ENCODE peak calls at places on chromosomes 3 and 15, in five cellular contexts. Y, D, Q, K and L are unnamed samples.

GRCh38 chr3:24678441-24678865 is 183.8 kb upstream of the THRB start:
- DNase-seq in K (no peak), D (peak; percentile 95), Q (peak; percentile 28), Y (no peak), L (no peak)

GRCh38 chr3:67415504-67415903 is 238.9 kb downstream of the SUCLG2 start:
- DNase-seq in K (no peak), D (no peak), Y (no peak), Q (no peak), L (no peak)

GRCh38 chr3:119649764-119650163 is 10.6 kb downstream of the POPDC2 start:
- DNase-seq in Q (no peak), D (no peak), Y (no peak), K (no peak), L (no peak)

GRCh38 chr3:21944251-21944650 is 193.2 kb upstream of the ZNF385D start:
- DNase-seq in K (no peak), Q (no peak), Y (no peak), D (peak; percentile 27), L (no peak)

GRCh38 chr3:149506540-149506939 is 32.0 kb downstream of the TM4SF4 start:
- DNase-seq in Y (no peak), Q (peak; percentile 40), D (peak; percentile 29), K (no peak), L (no peak)

GRCh38 chr15:39851505-39852082 is 68.5 kb downstream of the GPR176 start:
- DNase-seq in D (no peak), K (no peak), Q (peak; percentile 74), Y (no peak), L (no peak)

GRCh38 chr3:4409415-4409814 is 57.7 kb downstream of the SUMF1 start:
- DNase-seq in Y (no peak), K (no peak), Q (no peak), D (no peak), L (no peak)

GRCh38 chr3:38738630-38739395 is 77.2 kb downstream of the SCN10A start:
- DNase-seq in D (peak; percentile 58), Q (peak; percentile 35), K (no peak), Y (no peak), L (no peak)

GRCh38 chr3:186596568-186597287 is 16.1 kb upstream of the AHSG start:
- DNase-seq in Q (no peak), K (no peak), D (no peak), Y (no peak), L (no peak)

GRCh38 chr15:64515196-64515595 is 54.8 kb downstream of the ZNF609 start:
- DNase-seq in K (no peak), D (no peak), Q (no peak), Y (no peak), L (no peak)

GRCh38 chr3:13134166-13134878 is 61.1 kb upstream of the IQSEC1 start:
- DNase-seq in D (no peak), K (no peak), Y (peak; percentile 40), Q (no peak), L (no peak)

GRCh38 chr3:111971533-111971932 is 7.3 kb upstream of the ABHD10 start:
- DNase-seq in Y (no peak), K (no peak), D (no peak), Q (no peak), L (no peak)

GRCh38 chr3:134407247-134407640 is 33.0 kb upstream of the AMOTL2 start:
- DNase-seq in Y (no peak), Q (no peak), D (no peak), K (no peak), L (no peak)

GRCh38 chr3:101861978-101862421 is 12.7 kb downstream of the NFKBIZ start:
- DNase-seq in Y (no peak), K (no peak), D (no peak), Q (no peak), L (no peak)

GRCh38 chr15:89654847-89655805 is at the start of gene KIF7:
- DNase-seq in Y (peak; percentile 71), D (peak; percentile 16), Q (peak; percentile 55), K (no peak), L (no peak)

GRCh38 chr3:104750581-104750980 is 616.1 kb upstream of the ALCAM start:
- DNase-seq in Y (no peak), Q (no peak), K (no peak), D (no peak), L (no peak)

GRCh38 chr3:160935413-160936095 is 169.6 kb downstream of the B3GALNT1 start:
- DNase-seq in D (no peak), Q (no peak), Y (no peak), K (no peak), L (no peak)

GRCh38 chr3:177150218-177150916 is 46.9 kb downstream of the TBL1XR1 start:
- DNase-seq in D (no peak), K (no peak), Q (no peak), Y (no peak), L (no peak)

GRCh38 chr15:82587805-82588204 is 47.5 kb upstream of the RPS17 start:
- DNase-seq in K (no peak), Y (no peak), Q (no peak), D (no peak), L (no peak)

GRCh38 chr3:123498761-123499160 is 49.9 kb upstream of the ADCY5 start:
- DNase-seq in K (no peak), Y (no peak), Q (no peak), D (no peak), L (no peak)
- H3K36me3 ChIP-seq in K (peaks cover 27% of the 10 kb centered on the region), Y (no peaks in the 10 kb centered on the region), Q (peaks cover 4% of the 10 kb centered on the region), D (no peaks in the 10 kb centered on the region), L (peaks cover 59% of the 10 kb centered on the region)

DNA sequence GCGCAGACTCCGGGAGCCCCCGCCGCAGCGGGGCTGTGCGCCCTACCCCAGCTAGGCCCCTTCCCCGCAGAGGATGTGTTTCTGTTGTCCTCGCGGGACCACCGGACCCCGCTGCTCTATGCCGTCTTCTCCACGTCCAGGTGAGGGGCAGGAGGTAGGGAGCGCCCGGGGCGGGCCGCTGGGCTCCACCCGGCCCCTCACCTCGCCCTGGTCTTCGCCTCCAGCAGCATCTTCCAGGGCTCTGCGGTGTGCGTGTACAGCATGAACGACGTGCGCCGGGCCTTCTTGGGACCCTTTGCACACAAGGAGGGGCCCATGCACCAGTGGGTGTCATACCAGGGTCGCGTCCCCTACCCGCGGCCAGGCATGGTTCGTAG is 4.7 kb downstream of the SEMA3B start:
- DNase-seq in Y (peak; percentile 67), Q (no peak), K (no peak), D (no peak), L (no peak)
- H3K27me3 ChIP-seq in Y (no peaks in the 10 kb centered on the region), Q (no peaks in the 10 kb centered on the region), K (peaks cover 36% of the 10 kb centered on the region), D (peaks cover 26% of the 10 kb centered on the region), L (peaks cover 8% of the 10 kb centered on the region)

GRCh38 chr3:123660900-123661299 is 76.0 kb upstream of the HACD2 start:
- DNase-seq in K (no peak), D (peak; percentile 94), Y (peak; percentile 98), Q (peak; percentile 77), L (no peak)

GRCh38 chr3:123663977-123664376 is 79.1 kb upstream of the HACD2 start:
- DNase-seq in D (no peak), Y (peak; percentile 81), Q (no peak), K (no peak), L (no peak)

GRCh38 chr3:123667784-123668183 is 82.9 kb upstream of the HACD2 start:
- DNase-seq in D (no peak), Y (no peak), Q (no peak), K (no peak), L (no peak)

GRCh38 chr3:123661973-123662372 is 77.1 kb upstream of the HACD2 start:
- DNase-seq in D (no peak), Y (no peak), Q (no peak), K (no peak), L (no peak)

DNA sequence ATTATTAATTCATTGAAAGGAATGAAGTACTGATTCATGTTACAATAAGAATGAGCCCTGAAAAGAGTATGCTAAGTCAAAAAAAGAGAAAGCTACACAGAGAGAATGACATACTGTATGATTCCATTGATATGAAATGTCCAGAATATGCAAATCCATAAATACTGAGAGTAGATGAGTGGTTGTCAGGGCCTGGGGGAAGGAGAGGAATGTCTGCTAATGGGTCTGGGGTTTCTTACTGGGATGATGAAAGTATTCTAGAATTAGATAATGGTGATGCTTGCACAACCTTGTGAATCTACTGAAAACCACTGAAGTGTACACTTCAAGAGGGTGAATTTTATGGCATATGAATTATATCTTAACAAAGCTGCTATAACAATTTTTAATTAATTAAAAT is 79.9 kb upstream of the HACD2 start:
- DNase-seq in Q (no peak), K (no peak), D (no peak), Y (no peak), L (no peak)
- H3K36me3 ChIP-seq in Q (no peaks in the 10 kb centered on the region), K (no peaks in the 10 kb centered on the region), D (no peaks in the 10 kb centered on the region), Y (peaks cover 7% of the 10 kb centered on the region), L (no peaks in the 10 kb centered on the region)

GRCh38 chr15:43070893-43071292 is 34.9 kb downstream of the UBR1 start:
- DNase-seq in D (no peak), K (no peak), Q (no peak), Y (no peak), L (no peak)
- H3K27me3 ChIP-seq in D (no peaks in the 10 kb centered on the region), K (no peaks in the 10 kb centered on the region), Q (no peaks in the 10 kb centered on the region), Y (no peaks in the 10 kb centered on the region), L (no peaks in the 10 kb centered on the region)

GRCh38 chr3:192817053-192817452 is 89.7 kb upstream of the FGF12 start:
- DNase-seq in Y (no peak), Q (no peak), D (peak; percentile 84), K (no peak), L (peak; percentile 25)

GRCh38 chr3:192821161-192821560 is 93.8 kb upstream of the FGF12 start:
- DNase-seq in Y (no peak), K (no peak), Q (no peak), D (no peak), L (no peak)

GRCh38 chr3:192818126-192818525 is 90.8 kb upstream of the FGF12 start:
- DNase-seq in K (no peak), Y (no peak), Q (no peak), D (no peak), L (no peak)

GRCh38 chr3:192817506-192817905 is 90.2 kb upstream of the FGF12 start:
- DNase-seq in Y (no peak), K (no peak), D (no peak), Q (no peak), L (no peak)

GRCh38 chr3:192819001-192819569 is 91.7 kb upstream of the FGF12 start:
- DNase-seq in Q (peak; percentile 70), Y (no peak), D (peak; percentile 76), K (peak; percentile 34), L (no peak)
- H3K36me3 ChIP-seq in Q (no peaks in the 10 kb centered on the region), Y (no peaks in the 10 kb centered on the region), D (no peaks in the 10 kb centered on the region), K (no peaks in the 10 kb centered on the region), L (no peaks in the 10 kb centered on the region)

DNA sequence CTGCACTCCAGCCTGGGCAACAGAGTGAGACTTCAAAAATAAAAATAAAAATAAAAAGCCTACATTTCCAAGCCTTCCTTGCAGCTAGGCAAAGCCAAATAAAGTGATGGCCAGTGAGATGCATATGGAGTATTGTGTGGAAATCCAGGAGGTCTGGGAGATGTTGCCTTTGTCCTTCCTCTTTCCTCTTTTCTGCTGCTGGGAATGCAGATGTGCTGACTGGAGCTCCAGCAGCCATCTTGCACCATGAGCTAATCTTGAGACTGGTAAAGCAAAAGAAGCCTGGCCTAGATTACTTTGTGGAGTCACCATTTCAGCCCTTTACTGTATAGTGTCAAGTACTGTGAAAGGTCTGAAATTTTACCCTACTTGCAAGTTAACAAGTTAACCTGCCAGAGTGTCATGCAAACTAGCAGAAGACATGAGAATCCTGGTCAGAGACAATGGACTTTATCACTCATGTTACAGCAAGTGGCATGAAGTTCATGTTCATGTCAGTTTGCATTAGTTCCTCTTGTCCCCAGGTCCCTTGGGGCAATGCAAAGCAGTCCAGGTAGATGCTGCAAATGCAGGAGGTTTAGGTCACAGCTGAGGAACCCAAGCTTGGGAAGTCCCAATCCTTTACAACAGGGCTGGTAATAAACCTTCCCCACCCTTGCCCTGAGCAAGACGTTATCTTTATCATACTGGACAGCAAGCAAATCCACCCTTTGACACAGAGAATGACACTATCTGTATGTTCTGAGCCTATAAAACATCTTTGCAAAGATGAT is 103.1 kb downstream of the TLE3 start:
- DNase-seq in Q (no peak), D (no peak), K (no peak), Y (no peak), L (no peak)
- H3K27me3 ChIP-seq in Q (no peaks in the 10 kb centered on the region), D (peaks cover 24% of the 10 kb centered on the region), K (no peaks in the 10 kb centered on the region), Y (no peaks in the 10 kb centered on the region), L (no peaks in the 10 kb centered on the region)